ENCODE peak calls at places on chromosomes 4 and X, in six cellular contexts. E is naive thymus-derived CD4-positive, alpha-beta T cell; H is WTC11; Z is COLO829; S is activated CD4-positive, alpha-beta memory T cell treated with anti-CD3 and anti-CD28 coated beads, Interleukin-2, amount 10 ng/mL, durations not matched to agents 7 days and 5 days; B is activated CD8-positive, alpha-beta memory T cell treated with anti-CD3 and anti-CD28 coated beads, Interleukin-2, amount 50 U/mL, for 4 hours. Q is an unnamed sample.

GRCh38 chr4:147546341-147546740 is 65.4 kb downstream of the EDNRA start:
- DNase-seq in E (no peak), H (no peak), Z (no peak), S (no peak), B (no peak), Q (no peak)

GRCh38 chrX:138986235-138986634 is 274.7 kb upstream of the FGF13 start:
- DNase-seq in E (no peak), H (no peak), Z (no peak), S (no peak), B (no peak), Q (no peak)

GRCh38 chr4:67983333-67983732 is 20.0 kb upstream of the TMPRSS11A start:
- DNase-seq in E (no peak), H (no peak), Z (no peak), S (no peak), B (no peak), Q (no peak)

GRCh38 chrX:87525771-87526229 is 8.2 kb downstream of the KLHL4 start:
- DNase-seq in E (no peak), H (no peak), Z (peak), S (no peak), B (no peak), Q (no peak)

GRCh38 chr4:156154978-156155377 is 201.3 kb upstream of the CTSO start:
- DNase-seq in E (no peak), H (no peak), Z (no peak), S (no peak), B (no peak), Q (no peak)

GRCh38 chrX:13669246-13669689 is 16.3 kb downstream of the TCEANC start:
- DNase-seq in E (no peak), H (no peak), Z (peak), S (no peak), B (peak), Q (no peak)

GRCh38 chr4:75745192-75745591 is 20.8 kb downstream of the USO1 start:
- DNase-seq in E (no peak), H (no peak), Z (peak), S (no peak), B (no peak), Q (no peak)

GRCh38 chr4:143633833-143634232 is 66.6 kb downstream of the FREM3 start:
- DNase-seq in E (no peak), H (no peak), Z (no peak), S (no peak), B (no peak), Q (no peak)

GRCh38 chrX:54786972-54787371 is 11.1 kb downstream of the ITIH6 start:
- DNase-seq in E (no peak), H (peak), Z (no peak), S (peak), B (peak), Q (no peak)

GRCh38 chr4:40908702-40909362 is 159.1 kb downstream of the NSUN7 start:
- DNase-seq in E (peak), H (peak), Z (peak), S (peak), B (peak), Q (peak)

GRCh38 chr4:119068529-119068962 is 67.1 kb upstream of the MYOZ2 start:
- DNase-seq in E (no peak), H (no peak), Z (peak), S (no peak), B (no peak), Q (no peak)

GRCh38 chr4:6916587-6917444 is 7.2 kb downstream of the TBC1D14 start:
- DNase-seq in E (no peak), H (peak), Z (peak), S (peak), B (peak), Q (no peak)

GRCh38 chr4:109015413-109015810 is 252.6 kb upstream of the ETNPPL start:
- DNase-seq in E (no peak), H (no peak), Z (no peak), S (no peak), B (no peak), Q (no peak)

GRCh38 chrX:47321386-47321785 is 49.0 kb upstream of the ZNF157 start:
- DNase-seq in E (no peak), H (peak), Z (no peak), S (no peak), B (no peak), Q (peak)

GRCh38 chr4:98786866-98787265 is 128.5 kb upstream of the TSPAN5 start:
- DNase-seq in E (no peak), H (no peak), Z (no peak), S (no peak), B (no peak), Q (no peak)

GRCh38 chr4:156931267-156931666 is 40.3 kb downstream of the PDGFC start:
- DNase-seq in E (no peak), H (no peak), Z (peak), S (no peak), B (no peak), Q (no peak)

GRCh38 chr4:159070742-159071141 is 32.1 kb upstream of the RAPGEF2 start:
- DNase-seq in E (no peak), H (no peak), Z (no peak), S (no peak), B (no peak), Q (no peak)

GRCh38 chr4:54065282-54066087 is 1.1 kb upstream of the CHIC2 start:
- DNase-seq in E (no peak), H (no peak), Z (no peak), S (no peak), B (no peak), Q (no peak)

GRCh38 chr4:98446499-98447375 is 185.6 kb downstream of the RAP1GDS1 start:
- DNase-seq in E (no peak), H (no peak), Z (no peak), S (peak), B (peak), Q (no peak)

GRCh38 chrX:18701621-18702361 is 5.7 kb upstream of the PPEF1 start:
- DNase-seq in E (no peak), H (no peak), Z (no peak), S (no peak), B (no peak), Q (no peak)

GRCh38 chrX:64975491-64975890 is 759 bp downstream of the ZC4H2 start:
- DNase-seq in E (peak), H (peak), Z (no peak), S (peak), B (peak), Q (no peak)